ENCODE peak calls at places on chromosomes 6 and 20, in four cellular contexts. P is activated T-cell treated with anti-CD3 and anti-CD28 coated beads for 24 hours, E is GM12865, X is GM04503. T is an unnamed sample.

GRCh38 chr6:37173573-37174195 is 3.7 kb downstream of the PIM1 start:
- DNase-seq in P (peak), E (no peak), X (no peak), T (no peak)

GRCh38 chr6:136345145-136345544 is 55.5 kb upstream of the BCLAF1 start:
- DNase-seq in P (no peak), E (no peak), X (no peak), T (no peak)

GRCh38 chr6:147216915-147217314 is 12.7 kb downstream of the STXBP5 start:
- DNase-seq in P (no peak), E (no peak), X (no peak), T (no peak)

GRCh38 chr20:20207291-20207690 is 155.0 kb downstream of the CFAP61 start:
- DNase-seq in P (no peak), E (no peak), X (no peak), T (no peak)

GRCh38 chr20:13868331-13868730 is 83.5 kb downstream of the NDUFAF5 start:
- DNase-seq in P (no peak), E (no peak), X (peak), T (peak)

GRCh38 chr6:28117386-28118050 is 6.9 kb upstream of the ZSCAN16 start:
- DNase-seq in P (no peak), E (no peak), X (no peak), T (no peak)

GRCh38 chr6:24356310-24357035 is 1.4 kb downstream of the DCDC2 start:
- DNase-seq in P (no peak), E (no peak), X (no peak), T (no peak)

GRCh38 chr20:31701591-31701990 is 21.1 kb downstream of the BCL2L1 start:
- DNase-seq in P (no peak), E (no peak), X (no peak), T (no peak)

GRCh38 chr20:16397053-16397452 is 176.2 kb downstream of the KIF16B start:
- DNase-seq in P (no peak), E (no peak), X (peak), T (peak)

GRCh38 chr6:105036371-105036770 is 79.5 kb downstream of the LIN28B start:
- DNase-seq in P (no peak), E (no peak), X (no peak), T (no peak)

GRCh38 chr20:50285376-50286173 is 94.9 kb downstream of the CEBPB start:
- DNase-seq in P (no peak), E (peak), X (peak), T (no peak)

GRCh38 chr6:19465240-19465639 is 371.9 kb upstream of the ID4 start:
- DNase-seq in P (no peak), E (no peak), X (peak), T (no peak)

GRCh38 chr6:2589171-2589661 is 161.5 kb downstream of the MYLK4 start:
- DNase-seq in P (no peak), E (no peak), X (no peak), T (no peak)

T was measured in posterior vena cava.